ENCODE peak calls at places on chromosomes 4 and X, in ten cellular contexts. One of them, this sample, is unnamed. For H3K4me1, the result is how much of the 10 kb centered on the place peaks cover.

GRCh38 chr4:87557348-87557747 is 28.2 kb upstream of the SPARCL1 start:
- DNase-seq in GM23248: no peak
- DNase-seq in CD8-positive, alpha-beta memory T cell: no peak
- DNase-seq in PC-9: no peak
- DNase-seq in psoas muscle: no peak
- DNase-seq in cardiac muscle cell: no peak
- DNase-seq in effector memory CD4-positive, alpha-beta T cell: no peak
- DNase-seq in uterus: no peak
- DNase-seq in small intestine: no peak
- DNase-seq in naive thymus-derived CD4-positive, alpha-beta T cell: no peak
- DNase-seq in this sample: no peak

GRCh38 chr4:20676773-20677172 is 23.5 kb upstream of the PACRGL start:
- DNase-seq in CD8-positive, alpha-beta memory T cell: no peak
- DNase-seq in effector memory CD4-positive, alpha-beta T cell: no peak
- DNase-seq in naive thymus-derived CD4-positive, alpha-beta T cell: no peak
- DNase-seq in small intestine: no peak
- DNase-seq in psoas muscle: no peak
- DNase-seq in PC-9: no peak
- DNase-seq in GM23248: no peak
- DNase-seq in cardiac muscle cell: no peak
- DNase-seq in uterus: peak
- DNase-seq in this sample: no peak

GRCh38 chrX:132957211-132958085 is 981 bp downstream of the HS6ST2 start:
- DNase-seq in CD8-positive, alpha-beta memory T cell: no peak
- DNase-seq in small intestine: no peak
- DNase-seq in GM23248: peak
- DNase-seq in PC-9: no peak
- DNase-seq in uterus: peak
- DNase-seq in naive thymus-derived CD4-positive, alpha-beta T cell: no peak
- DNase-seq in effector memory CD4-positive, alpha-beta T cell: no peak
- DNase-seq in psoas muscle: peak
- DNase-seq in cardiac muscle cell: peak
- DNase-seq in this sample: no peak

GRCh38 chrX:105328773-105329172 is 108.3 kb upstream of the TEX13A start:
- DNase-seq in psoas muscle: no peak
- DNase-seq in cardiac muscle cell: no peak
- DNase-seq in PC-9: peak
- DNase-seq in effector memory CD4-positive, alpha-beta T cell: no peak
- DNase-seq in naive thymus-derived CD4-positive, alpha-beta T cell: no peak
- DNase-seq in uterus: no peak
- DNase-seq in small intestine: no peak
- DNase-seq in CD8-positive, alpha-beta memory T cell: no peak
- DNase-seq in GM23248: no peak
- DNase-seq in this sample: no peak

GRCh38 chr4:90950385-90950841 is 823.2 kb downstream of the CCSER1 start:
- DNase-seq in cardiac muscle cell: peak
- DNase-seq in CD8-positive, alpha-beta memory T cell: no peak
- DNase-seq in uterus: no peak
- DNase-seq in small intestine: peak
- DNase-seq in psoas muscle: no peak
- DNase-seq in effector memory CD4-positive, alpha-beta T cell: no peak
- DNase-seq in GM23248: no peak
- DNase-seq in PC-9: no peak
- DNase-seq in naive thymus-derived CD4-positive, alpha-beta T cell: no peak
- DNase-seq in this sample: no peak

GRCh38 chrX:43836435-43837184 is 45.6 kb downstream of the MAOB start:
- DNase-seq in cardiac muscle cell: peak
- DNase-seq in naive thymus-derived CD4-positive, alpha-beta T cell: peak
- DNase-seq in PC-9: no peak
- DNase-seq in GM23248: peak
- DNase-seq in small intestine: peak
- DNase-seq in psoas muscle: no peak
- DNase-seq in uterus: no peak
- DNase-seq in effector memory CD4-positive, alpha-beta T cell: no peak
- DNase-seq in CD8-positive, alpha-beta memory T cell: no peak
- DNase-seq in this sample: no peak

GRCh38 chr4:151540728-151541437 is 131.9 kb downstream of the FHIP1A start:
- DNase-seq in uterus: peak
- DNase-seq in small intestine: peak
- DNase-seq in PC-9: peak
- DNase-seq in cardiac muscle cell: no peak
- DNase-seq in psoas muscle: no peak
- DNase-seq in effector memory CD4-positive, alpha-beta T cell: no peak
- DNase-seq in naive thymus-derived CD4-positive, alpha-beta T cell: no peak
- DNase-seq in GM23248: peak
- DNase-seq in CD8-positive, alpha-beta memory T cell: no peak
- DNase-seq in this sample: no peak

GRCh38 chrX:103398321-103398937 is 22.1 kb downstream of the BEX3 start:
- DNase-seq in effector memory CD4-positive, alpha-beta T cell: no peak
- DNase-seq in cardiac muscle cell: no peak
- DNase-seq in naive thymus-derived CD4-positive, alpha-beta T cell: no peak
- DNase-seq in uterus: no peak
- DNase-seq in small intestine: no peak
- DNase-seq in GM23248: peak
- DNase-seq in psoas muscle: no peak
- DNase-seq in PC-9: no peak
- DNase-seq in CD8-positive, alpha-beta memory T cell: no peak
- DNase-seq in this sample: no peak

GRCh38 chrX:72394518-72395163 is 88.9 kb upstream of the CITED1 start:
- DNase-seq in naive thymus-derived CD4-positive, alpha-beta T cell: no peak
- DNase-seq in small intestine: no peak
- DNase-seq in uterus: no peak
- DNase-seq in psoas muscle: peak
- DNase-seq in CD8-positive, alpha-beta memory T cell: no peak
- DNase-seq in cardiac muscle cell: peak
- DNase-seq in GM23248: peak
- DNase-seq in effector memory CD4-positive, alpha-beta T cell: no peak
- DNase-seq in PC-9: no peak
- DNase-seq in this sample: peak

GRCh38 chr4:47686294-47686872 is 151.5 kb downstream of the CORIN start:
- DNase-seq in cardiac muscle cell: peak
- DNase-seq in naive thymus-derived CD4-positive, alpha-beta T cell: peak
- DNase-seq in psoas muscle: peak
- DNase-seq in small intestine: peak
- DNase-seq in effector memory CD4-positive, alpha-beta T cell: peak
- DNase-seq in uterus: peak
- DNase-seq in PC-9: no peak
- DNase-seq in CD8-positive, alpha-beta memory T cell: peak
- DNase-seq in GM23248: peak
- DNase-seq in this sample: peak

GRCh38 chr4:17544831-17545234 is 29.9 kb downstream of the CLRN2 start:
- DNase-seq in naive thymus-derived CD4-positive, alpha-beta T cell: no peak
- DNase-seq in psoas muscle: no peak
- DNase-seq in small intestine: no peak
- DNase-seq in PC-9: no peak
- DNase-seq in uterus: no peak
- DNase-seq in GM23248: no peak
- DNase-seq in cardiac muscle cell: no peak
- DNase-seq in effector memory CD4-positive, alpha-beta T cell: no peak
- DNase-seq in CD8-positive, alpha-beta memory T cell: no peak
- DNase-seq in this sample: no peak

GRCh38 chrX:140712413-140713173 is 3.0 kb downstream of the LINC00632 start:
- DNase-seq in naive thymus-derived CD4-positive, alpha-beta T cell: peak
- DNase-seq in uterus: peak
- DNase-seq in effector memory CD4-positive, alpha-beta T cell: peak
- DNase-seq in PC-9: no peak
- DNase-seq in psoas muscle: peak
- DNase-seq in GM23248: peak
- DNase-seq in cardiac muscle cell: peak
- DNase-seq in small intestine: no peak
- DNase-seq in CD8-positive, alpha-beta memory T cell: no peak
- DNase-seq in this sample: peak

GRCh38 chr4:174485025-174485424 is 37.3 kb downstream of the HPGD start:
- DNase-seq in cardiac muscle cell: no peak
- DNase-seq in GM23248: no peak
- DNase-seq in naive thymus-derived CD4-positive, alpha-beta T cell: no peak
- DNase-seq in psoas muscle: no peak
- DNase-seq in effector memory CD4-positive, alpha-beta T cell: no peak
- DNase-seq in CD8-positive, alpha-beta memory T cell: no peak
- DNase-seq in PC-9: no peak
- DNase-seq in uterus: no peak
- DNase-seq in small intestine: no peak
- DNase-seq in this sample: no peak

GRCh38 chr4:177239475-177239874 is 70.2 kb upstream of the NEIL3 start:
- DNase-seq in CD8-positive, alpha-beta memory T cell: no peak
- DNase-seq in uterus: no peak
- DNase-seq in GM23248: peak
- DNase-seq in naive thymus-derived CD4-positive, alpha-beta T cell: no peak
- DNase-seq in small intestine: no peak
- DNase-seq in effector memory CD4-positive, alpha-beta T cell: no peak
- DNase-seq in cardiac muscle cell: no peak
- DNase-seq in PC-9: no peak
- DNase-seq in psoas muscle: no peak
- DNase-seq in this sample: no peak

GRCh38 chr4:54066088-54066415 is 1.6 kb upstream of the CHIC2 start:
- DNase-seq in effector memory CD4-positive, alpha-beta T cell: no peak
- DNase-seq in PC-9: no peak
- DNase-seq in GM23248: no peak
- DNase-seq in naive thymus-derived CD4-positive, alpha-beta T cell: no peak
- DNase-seq in CD8-positive, alpha-beta memory T cell: no peak
- DNase-seq in uterus: no peak
- DNase-seq in cardiac muscle cell: no peak
- DNase-seq in small intestine: no peak
- DNase-seq in psoas muscle: no peak
- DNase-seq in this sample: no peak

DNA sequence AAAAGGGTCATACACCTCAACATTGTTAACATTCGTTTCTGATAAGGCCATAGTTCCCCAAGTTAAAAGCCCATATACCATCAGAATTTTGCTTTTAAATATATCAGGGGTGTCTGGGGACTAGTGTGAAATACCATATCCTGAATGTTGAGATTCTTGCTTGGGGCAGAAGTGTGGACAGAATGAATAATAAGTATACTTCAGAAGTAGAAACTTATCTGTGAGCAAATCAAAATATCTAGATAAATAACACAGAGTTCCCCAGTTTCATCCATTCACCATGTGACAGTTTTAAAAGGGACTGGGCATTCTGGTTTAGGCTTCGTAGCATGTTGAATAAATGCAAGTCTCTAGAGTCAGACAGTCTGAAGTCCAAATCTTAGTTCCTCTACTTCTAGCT is 110.5 kb downstream of the CHRNA9 start:
- DNase-seq in naive thymus-derived CD4-positive, alpha-beta T cell: no peak
- DNase-seq in effector memory CD4-positive, alpha-beta T cell: no peak
- DNase-seq in CD8-positive, alpha-beta memory T cell: no peak
- DNase-seq in uterus: no peak
- DNase-seq in psoas muscle: no peak
- DNase-seq in GM23248: no peak
- DNase-seq in small intestine: no peak
- DNase-seq in PC-9: no peak
- DNase-seq in cardiac muscle cell: no peak
- DNase-seq in this sample: no peak
- H3K4me1 ChIP-seq in naive thymus-derived CD4-positive, alpha-beta T cell: under half
- H3K4me1 ChIP-seq in effector memory CD4-positive, alpha-beta T cell: under half
- H3K4me1 ChIP-seq in CD8-positive, alpha-beta memory T cell: under half
- H3K4me1 ChIP-seq in uterus: under half
- H3K4me1 ChIP-seq in psoas muscle: under half
- H3K4me1 ChIP-seq in GM23248: under half
- H3K4me1 ChIP-seq in small intestine: under half
- H3K4me1 ChIP-seq in PC-9: under half
- H3K4me1 ChIP-seq in cardiac muscle cell: under half
- H3K4me1 ChIP-seq in this sample: under half

GRCh38 chrX:151384807-151385206 is 12.2 kb upstream of the VMA21 start:
- DNase-seq in psoas muscle: no peak
- DNase-seq in uterus: no peak
- DNase-seq in effector memory CD4-positive, alpha-beta T cell: no peak
- DNase-seq in GM23248: no peak
- DNase-seq in small intestine: no peak
- DNase-seq in PC-9: no peak
- DNase-seq in cardiac muscle cell: no peak
- DNase-seq in naive thymus-derived CD4-positive, alpha-beta T cell: no peak
- DNase-seq in CD8-positive, alpha-beta memory T cell: no peak
- DNase-seq in this sample: no peak

GRCh38 chrX:151391722-151392121 is 5.3 kb upstream of the VMA21 start:
- DNase-seq in CD8-positive, alpha-beta memory T cell: no peak
- DNase-seq in effector memory CD4-positive, alpha-beta T cell: no peak
- DNase-seq in naive thymus-derived CD4-positive, alpha-beta T cell: no peak
- DNase-seq in cardiac muscle cell: no peak
- DNase-seq in GM23248: no peak
- DNase-seq in uterus: no peak
- DNase-seq in psoas muscle: no peak
- DNase-seq in small intestine: no peak
- DNase-seq in PC-9: no peak
- DNase-seq in this sample: no peak

DNA sequence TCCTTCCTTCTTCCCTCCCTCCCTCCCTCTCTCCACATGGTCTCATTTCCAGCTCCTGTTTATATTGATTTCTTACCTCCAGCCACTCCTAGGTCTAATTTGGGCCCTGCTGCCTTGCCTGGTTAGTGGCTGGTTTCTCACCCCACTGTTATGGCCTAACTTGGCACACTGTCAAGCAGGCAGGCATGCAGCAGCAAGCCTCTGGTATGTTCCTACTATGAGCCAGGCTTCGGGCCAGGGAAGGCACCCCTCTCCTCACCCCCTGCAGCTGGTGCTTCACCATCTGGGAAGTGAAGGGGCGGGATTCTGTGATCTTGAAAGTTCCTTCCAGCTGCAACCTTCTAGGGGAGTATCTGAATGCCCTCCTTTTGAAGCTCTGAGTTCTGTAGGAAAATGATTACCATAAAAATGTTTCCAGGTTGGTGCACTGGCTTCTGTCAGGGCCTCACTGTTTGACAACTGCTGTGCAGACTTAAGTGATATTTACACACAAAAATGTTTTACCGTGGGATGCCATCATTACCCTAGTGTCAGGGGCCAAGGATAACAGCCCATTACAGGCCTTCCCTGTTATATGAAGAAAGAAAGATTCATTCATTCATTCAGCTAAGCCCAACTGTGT is 10.1 kb upstream of the VMA21 start:
- DNase-seq in CD8-positive, alpha-beta memory T cell: no peak
- DNase-seq in PC-9: no peak
- DNase-seq in psoas muscle: no peak
- DNase-seq in cardiac muscle cell: no peak
- DNase-seq in GM23248: no peak
- DNase-seq in small intestine: no peak
- DNase-seq in effector memory CD4-positive, alpha-beta T cell: no peak
- DNase-seq in naive thymus-derived CD4-positive, alpha-beta T cell: no peak
- DNase-seq in uterus: no peak
- DNase-seq in this sample: peak
- H3K27ac ChIP-seq in CD8-positive, alpha-beta memory T cell: no peak
- H3K27ac ChIP-seq in PC-9: no peak
- H3K27ac ChIP-seq in psoas muscle: no peak
- H3K27ac ChIP-seq in cardiac muscle cell: no peak
- H3K27ac ChIP-seq in GM23248: no peak
- H3K27ac ChIP-seq in small intestine: no peak
- H3K27ac ChIP-seq in effector memory CD4-positive, alpha-beta T cell: no peak
- H3K27ac ChIP-seq in naive thymus-derived CD4-positive, alpha-beta T cell: no peak
- H3K27ac ChIP-seq in uterus: no peak
- H3K27ac ChIP-seq in this sample: no peak

GRCh38 chr4:165379662-165380061 is 854 bp downstream of the CPE start:
- DNase-seq in cardiac muscle cell: peak
- DNase-seq in small intestine: no peak
- DNase-seq in GM23248: peak
- DNase-seq in effector memory CD4-positive, alpha-beta T cell: no peak
- DNase-seq in PC-9: no peak
- DNase-seq in naive thymus-derived CD4-positive, alpha-beta T cell: no peak
- DNase-seq in CD8-positive, alpha-beta memory T cell: no peak
- DNase-seq in uterus: no peak
- DNase-seq in psoas muscle: peak
- DNase-seq in this sample: peak
- H3K4me3 ChIP-seq in cardiac muscle cell: peak
- H3K4me3 ChIP-seq in small intestine: no peak
- H3K4me3 ChIP-seq in GM23248: peak
- H3K4me3 ChIP-seq in effector memory CD4-positive, alpha-beta T cell: peak
- H3K4me3 ChIP-seq in PC-9: no peak
- H3K4me3 ChIP-seq in naive thymus-derived CD4-positive, alpha-beta T cell: no peak
- H3K4me3 ChIP-seq in CD8-positive, alpha-beta memory T cell: no peak
- H3K4me3 ChIP-seq in uterus: peak
- H3K4me3 ChIP-seq in psoas muscle: peak
- H3K4me3 ChIP-seq in this sample: peak

GRCh38 chrX:70479197-70479969 is 34.7 kb downstream of the DLG3 start:
- DNase-seq in effector memory CD4-positive, alpha-beta T cell: no peak
- DNase-seq in naive thymus-derived CD4-positive, alpha-beta T cell: no peak
- DNase-seq in CD8-positive, alpha-beta memory T cell: no peak
- DNase-seq in psoas muscle: no peak
- DNase-seq in cardiac muscle cell: no peak
- DNase-seq in small intestine: peak
- DNase-seq in uterus: no peak
- DNase-seq in GM23248: peak
- DNase-seq in PC-9: peak
- DNase-seq in this sample: no peak
- H3K4me1 ChIP-seq in effector memory CD4-positive, alpha-beta T cell: under half
- H3K4me1 ChIP-seq in naive thymus-derived CD4-positive, alpha-beta T cell: under half
- H3K4me1 ChIP-seq in CD8-positive, alpha-beta memory T cell: under half
- H3K4me1 ChIP-seq in psoas muscle: under half
- H3K4me1 ChIP-seq in cardiac muscle cell: under half
- H3K4me1 ChIP-seq in small intestine: under half
- H3K4me1 ChIP-seq in uterus: under half
- H3K4me1 ChIP-seq in GM23248: under half
- H3K4me1 ChIP-seq in PC-9: half or more
- H3K4me1 ChIP-seq in this sample: under half

This sample was measured in left ventricle myocardium inferior.